ENCODE peak calls at places on chromosomes 12 and 14, in ten cellular contexts. X, Y, K, V, L, A, S, T, R and J are unnamed samples.

GRCh38 chr12:87086118-87086891 is 830.1 kb upstream of the MGAT4C start:
- DNase-seq in V (no peak), K (no peak), T (no peak), X (no peak), R (no peak), Y (no peak), A (no peak), L (no peak), S (no peak), J (no peak)

GRCh38 chr12:79344855-79345840 is 345.6 kb downstream of the PAWR start:
- DNase-seq in X (no peak), A (peak; percentile 3), V (no peak), T (peak; percentile 49), S (peak; percentile 72), K (peak; percentile 42), R (no peak), L (peak; percentile 33), Y (no peak), J (peak; percentile 34)

GRCh38 chr14:69259531-69260245 is at the start of gene GALNT16:
- DNase-seq in T (peak; percentile 63), X (no peak), S (peak; percentile 67), R (peak; percentile 47), L (peak; percentile 69), A (no peak), V (no peak), K (peak; percentile 92), Y (no peak), J (no peak)

GRCh38 chr12:29427964-29428363 is 47.0 kb upstream of the ERGIC2 start:
- DNase-seq in L (no peak), X (no peak), A (no peak), R (no peak), S (no peak), T (no peak), Y (no peak), K (peak; percentile 12), V (no peak), J (peak; percentile 22)

GRCh38 chr14:70641548-70642312 is at the start of gene TTC9:
- DNase-seq in V (no peak), S (peak; percentile 47), K (peak; percentile 89), A (no peak), R (peak; percentile 55), X (no peak), Y (no peak), T (peak; percentile 52), L (peak; percentile 49), J (no peak)

GRCh38 chr12:25839470-25839869 is 119.0 kb upstream of the RASSF8 start:
- DNase-seq in X (no peak), R (no peak), V (no peak), Y (no peak), S (no peak), T (no peak), L (no peak), A (no peak), K (no peak), J (no peak)

GRCh38 chr12:835754-836493 is 83.5 kb downstream of the WNK1 start:
- DNase-seq in R (no peak), T (no peak), A (no peak), S (no peak), X (no peak), V (no peak), K (no peak), L (no peak), Y (no peak), J (no peak)

GRCh38 chr14:61620130-61620946 is 75.0 kb upstream of the HIF1A start:
- DNase-seq in A (peak; percentile 90), R (no peak), K (no peak), Y (no peak), L (no peak), X (no peak), T (no peak), V (no peak), S (no peak), J (peak; percentile 99)

GRCh38 chr14:34824826-34825225 is 50.3 kb downstream of the BAZ1A start:
- DNase-seq in V (no peak), T (no peak), S (no peak), K (no peak), Y (no peak), X (no peak), L (no peak), R (no peak), A (no peak), J (no peak)

GRCh38 chr12:6275609-6276246 is 34.8 kb upstream of the PLEKHG6 start:
- DNase-seq in T (no peak), Y (no peak), L (no peak), V (peak; percentile 32), S (no peak), R (no peak), K (no peak), A (no peak), X (no peak), J (no peak)

GRCh38 chr14:99479160-99479902 is 1.3 kb downstream of the SETD3 start:
- DNase-seq in X (no peak), A (no peak), Y (no peak), K (no peak), V (no peak), T (no peak), R (no peak), L (no peak), S (no peak), J (peak; percentile 15)

GRCh38 chr12:1220127-1221092 is 229.4 kb downstream of the ERC1 start:
- DNase-seq in R (no peak), Y (no peak), K (no peak), A (no peak), X (no peak), V (no peak), S (no peak), T (no peak), L (no peak), J (peak; percentile 14)

GRCh38 chr14:55430024-55430690 is 10.3 kb downstream of the TBPL2 start:
- DNase-seq in A (peak; percentile 59), K (peak; percentile 59), Y (peak; percentile 45), X (no peak), T (peak; percentile 64), R (no peak), V (no peak), L (peak; percentile 19), S (no peak), J (peak; percentile 87)

GRCh38 chr14:72024043-72024407 is 91.8 kb downstream of the RGS6 start:
- DNase-seq in S (peak; percentile 64), V (no peak), X (no peak), A (no peak), L (peak; percentile 34), T (no peak), R (no peak), K (peak; percentile 2), Y (peak; percentile 43), J (peak; percentile 7)

GRCh38 chr14:99579903-99580570 is 24.0 kb downstream of the CCDC85C start:
- DNase-seq in V (no peak), Y (no peak), L (no peak), K (peak; percentile 64), R (no peak), T (peak; percentile 75), A (peak; percentile 56), S (peak; percentile 78), X (no peak), J (peak; percentile 76)

GRCh38 chr12:106171117-106171750 is 32.5 kb upstream of the NUAK1 start:
- DNase-seq in L (no peak), R (no peak), V (no peak), K (no peak), X (no peak), T (no peak), S (no peak), A (no peak), Y (no peak), J (peak; percentile 32)

DNA sequence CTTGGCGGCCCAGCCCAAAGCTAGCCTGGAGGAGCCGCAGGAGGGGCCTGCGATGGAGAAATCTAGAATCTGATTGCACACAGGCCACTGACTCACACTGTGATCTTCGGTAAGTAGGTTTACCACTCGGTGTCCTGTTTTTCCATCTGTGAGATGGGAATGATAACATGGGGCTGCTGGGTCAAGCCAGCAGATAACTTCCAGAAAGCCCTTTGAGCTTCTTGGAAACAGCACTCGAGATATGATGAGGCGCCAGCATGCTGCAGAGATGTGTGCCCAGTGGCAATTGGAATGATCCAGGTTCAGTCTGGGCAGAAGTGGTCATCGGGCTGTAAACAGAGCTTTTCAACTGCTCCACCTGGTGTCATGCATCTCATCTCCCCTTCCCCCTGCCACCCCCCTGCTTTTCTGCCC is 771.3 kb upstream of the TBX3 start:
- DNase-seq in T (no peak), Y (no peak), K (peak; percentile 78), S (no peak), R (no peak), A (no peak), L (no peak), X (no peak), V (no peak), J (no peak)
- TF ChIP-seq CTCF in T (no peak), Y (no peak), K (no peak), S (no peak), R (no peak), A (no peak), L (no peak), X (no peak), V (no peak), J (no peak)

DNA sequence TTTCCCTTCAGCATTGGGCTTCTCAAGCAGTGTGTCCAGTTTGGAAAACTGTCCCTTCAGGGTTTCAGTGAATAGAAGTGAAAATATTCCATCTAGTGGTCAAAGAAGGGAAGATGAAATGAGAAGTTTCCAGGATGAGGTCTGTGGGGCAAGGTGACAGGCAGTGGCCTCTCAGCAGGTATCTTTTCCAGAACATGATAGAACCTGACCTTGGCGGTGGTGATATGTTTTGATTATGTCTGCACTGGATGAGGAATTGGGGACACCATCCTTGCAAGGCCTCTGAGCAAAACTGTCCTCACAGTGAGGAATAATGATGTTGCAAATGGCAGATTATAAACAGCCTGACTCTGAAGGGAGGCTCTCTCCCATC is 4.7 kb downstream of the GPX2 start:
- DNase-seq in S (no peak), X (no peak), Y (no peak), R (no peak), T (peak; percentile 29), A (no peak), L (no peak), V (no peak), K (no peak), J (peak; percentile 22)
- TF ChIP-seq CTCF in S (peak; percentile 44), X (no peak), Y (no peak), R (peak; percentile 31), T (peak; percentile 49), A (peak; percentile 44), L (no peak), V (peak; percentile 78), K (peak; percentile 45), J (peak; percentile 24)

GRCh38 chr12:77033658-77034164 is 31.7 kb downstream of the E2F7 start:
- DNase-seq in S (no peak), L (no peak), T (no peak), R (no peak), X (no peak), Y (no peak), K (no peak), A (no peak), V (no peak), J (no peak)
- TF ChIP-seq CTCF in S (no peak), L (no peak), T (no peak), R (no peak), X (no peak), Y (no peak), K (no peak), A (no peak), V (no peak), J (no peak)

DNA sequence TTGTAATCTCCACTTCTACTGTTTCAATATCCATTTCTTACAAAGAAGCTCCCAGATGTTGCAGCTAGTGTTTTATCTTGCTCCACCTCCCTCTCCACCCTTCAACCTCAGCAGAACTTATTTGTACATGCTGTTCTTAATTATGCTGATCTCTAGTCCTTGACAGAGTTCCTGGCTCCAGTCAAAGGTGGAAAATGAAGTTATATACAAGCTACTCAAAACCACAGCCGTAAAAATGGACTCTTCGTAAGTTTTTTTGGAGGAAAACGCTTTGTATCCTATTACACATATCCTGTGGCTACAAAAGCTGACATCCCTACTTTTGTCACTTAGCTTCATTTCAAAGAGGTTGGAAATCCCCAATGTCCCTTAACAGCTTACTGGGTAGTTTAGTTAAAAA is 1.3 kb downstream of the CLEC1A start:
- DNase-seq in T (no peak), Y (no peak), S (no peak), X (no peak), L (no peak), R (no peak), K (no peak), A (no peak), V (no peak), J (no peak)
- TF ChIP-seq CTCF in T (no peak), Y (no peak), S (no peak), X (no peak), L (no peak), R (no peak), K (no peak), A (no peak), V (no peak), J (no peak)